ENCODE peak calls at places on chromosome 11, in six cellular contexts. One of them, this sample, is unnamed.

GRCh38 chr11:126188332-126189108 is 22.9 kb downstream of the RPUSD4 start:
- DNase-seq in neuronal stem cell: no peak
- DNase-seq in sigmoid colon: no peak
- DNase-seq in stimulated activated CD4-positive, alpha-beta T cell treated with anti-CD3 and anti-CD28 coated beads, Interleukin-12 subunit alpha, Interleukin-12 subunit beta, amount 100 ng/mL, for 24 hours: no peak
- DNase-seq in AG09319: no peak
- DNase-seq in activated CD4-positive, alpha-beta T cell treated with anti-CD3 and anti-CD28 coated beads for 4 hours: no peak
- DNase-seq in this sample: no peak

GRCh38 chr11:5547982-5548381 is 358 bp downstream of the OR52H1 start:
- DNase-seq in stimulated activated CD4-positive, alpha-beta T cell treated with anti-CD3 and anti-CD28 coated beads, Interleukin-12 subunit alpha, Interleukin-12 subunit beta, amount 100 ng/mL, for 24 hours: no peak
- DNase-seq in neuronal stem cell: no peak
- DNase-seq in activated CD4-positive, alpha-beta T cell treated with anti-CD3 and anti-CD28 coated beads for 4 hours: no peak
- DNase-seq in AG09319: no peak
- DNase-seq in sigmoid colon: no peak
- DNase-seq in this sample: no peak

GRCh38 chr11:230431-230830 is 5.7 kb downstream of the SIRT3 start:
- DNase-seq in stimulated activated CD4-positive, alpha-beta T cell treated with anti-CD3 and anti-CD28 coated beads, Interleukin-12 subunit alpha, Interleukin-12 subunit beta, amount 100 ng/mL, for 24 hours: no peak
- DNase-seq in neuronal stem cell: no peak
- DNase-seq in AG09319: no peak
- DNase-seq in activated CD4-positive, alpha-beta T cell treated with anti-CD3 and anti-CD28 coated beads for 4 hours: no peak
- DNase-seq in sigmoid colon: peak; percentile 27
- DNase-seq in this sample: no peak

GRCh38 chr11:114036156-114036811 is 23.2 kb upstream of the ZBTB16 start:
- DNase-seq in sigmoid colon: peak; percentile 95
- DNase-seq in AG09319: peak; percentile 2
- DNase-seq in stimulated activated CD4-positive, alpha-beta T cell treated with anti-CD3 and anti-CD28 coated beads, Interleukin-12 subunit alpha, Interleukin-12 subunit beta, amount 100 ng/mL, for 24 hours: peak; percentile 46
- DNase-seq in activated CD4-positive, alpha-beta T cell treated with anti-CD3 and anti-CD28 coated beads for 4 hours: peak; percentile 50
- DNase-seq in neuronal stem cell: peak; percentile 88
- DNase-seq in this sample: peak; percentile 91

GRCh38 chr11:121309688-121310087 is 17.1 kb downstream of the SC5D start:
- DNase-seq in stimulated activated CD4-positive, alpha-beta T cell treated with anti-CD3 and anti-CD28 coated beads, Interleukin-12 subunit alpha, Interleukin-12 subunit beta, amount 100 ng/mL, for 24 hours: no peak
- DNase-seq in neuronal stem cell: no peak
- DNase-seq in activated CD4-positive, alpha-beta T cell treated with anti-CD3 and anti-CD28 coated beads for 4 hours: no peak
- DNase-seq in sigmoid colon: no peak
- DNase-seq in AG09319: no peak
- DNase-seq in this sample: no peak

GRCh38 chr11:125348704-125349635 is 147.1 kb downstream of the FEZ1 start:
- DNase-seq in sigmoid colon: peak; percentile 74
- DNase-seq in stimulated activated CD4-positive, alpha-beta T cell treated with anti-CD3 and anti-CD28 coated beads, Interleukin-12 subunit alpha, Interleukin-12 subunit beta, amount 100 ng/mL, for 24 hours: peak; percentile 38
- DNase-seq in AG09319: no peak
- DNase-seq in activated CD4-positive, alpha-beta T cell treated with anti-CD3 and anti-CD28 coated beads for 4 hours: peak; percentile 24
- DNase-seq in neuronal stem cell: no peak
- DNase-seq in this sample: no peak

GRCh38 chr11:78253797-78254196 is 65.1 kb downstream of the USP35 start:
- DNase-seq in sigmoid colon: no peak
- DNase-seq in activated CD4-positive, alpha-beta T cell treated with anti-CD3 and anti-CD28 coated beads for 4 hours: no peak
- DNase-seq in AG09319: no peak
- DNase-seq in neuronal stem cell: no peak
- DNase-seq in stimulated activated CD4-positive, alpha-beta T cell treated with anti-CD3 and anti-CD28 coated beads, Interleukin-12 subunit alpha, Interleukin-12 subunit beta, amount 100 ng/mL, for 24 hours: no peak
- DNase-seq in this sample: no peak

GRCh38 chr11:65478411-65479183 is 20.2 kb upstream of the MALAT1 start:
- DNase-seq in activated CD4-positive, alpha-beta T cell treated with anti-CD3 and anti-CD28 coated beads for 4 hours: no peak
- DNase-seq in stimulated activated CD4-positive, alpha-beta T cell treated with anti-CD3 and anti-CD28 coated beads, Interleukin-12 subunit alpha, Interleukin-12 subunit beta, amount 100 ng/mL, for 24 hours: no peak
- DNase-seq in neuronal stem cell: no peak
- DNase-seq in AG09319: no peak
- DNase-seq in sigmoid colon: peak; percentile 89
- DNase-seq in this sample: no peak

GRCh38 chr11:92969293-92969633 is 188 bp upstream of the MTNR1B start:
- DNase-seq in sigmoid colon: no peak
- DNase-seq in neuronal stem cell: no peak
- DNase-seq in activated CD4-positive, alpha-beta T cell treated with anti-CD3 and anti-CD28 coated beads for 4 hours: no peak
- DNase-seq in stimulated activated CD4-positive, alpha-beta T cell treated with anti-CD3 and anti-CD28 coated beads, Interleukin-12 subunit alpha, Interleukin-12 subunit beta, amount 100 ng/mL, for 24 hours: no peak
- DNase-seq in AG09319: no peak
- DNase-seq in this sample: no peak

GRCh38 chr11:71129624-71130023 is 122.8 kb downstream of the SHANK2 start:
- DNase-seq in stimulated activated CD4-positive, alpha-beta T cell treated with anti-CD3 and anti-CD28 coated beads, Interleukin-12 subunit alpha, Interleukin-12 subunit beta, amount 100 ng/mL, for 24 hours: no peak
- DNase-seq in neuronal stem cell: no peak
- DNase-seq in AG09319: no peak
- DNase-seq in sigmoid colon: no peak
- DNase-seq in activated CD4-positive, alpha-beta T cell treated with anti-CD3 and anti-CD28 coated beads for 4 hours: no peak
- DNase-seq in this sample: no peak

GRCh38 chr11:111335596-111335995 is 37.2 kb downstream of the POU2AF3 start:
- DNase-seq in activated CD4-positive, alpha-beta T cell treated with anti-CD3 and anti-CD28 coated beads for 4 hours: no peak
- DNase-seq in sigmoid colon: no peak
- DNase-seq in AG09319: peak; percentile 14
- DNase-seq in stimulated activated CD4-positive, alpha-beta T cell treated with anti-CD3 and anti-CD28 coated beads, Interleukin-12 subunit alpha, Interleukin-12 subunit beta, amount 100 ng/mL, for 24 hours: no peak
- DNase-seq in neuronal stem cell: no peak
- DNase-seq in this sample: no peak

GRCh38 chr11:126195119-126195518 is 16.3 kb downstream of the RPUSD4 start:
- DNase-seq in AG09319: no peak
- DNase-seq in sigmoid colon: no peak
- DNase-seq in activated CD4-positive, alpha-beta T cell treated with anti-CD3 and anti-CD28 coated beads for 4 hours: no peak
- DNase-seq in neuronal stem cell: no peak
- DNase-seq in stimulated activated CD4-positive, alpha-beta T cell treated with anti-CD3 and anti-CD28 coated beads, Interleukin-12 subunit alpha, Interleukin-12 subunit beta, amount 100 ng/mL, for 24 hours: no peak
- DNase-seq in this sample: no peak

GRCh38 chr11:67379061-67380058 is 6.0 kb upstream of the CLCF1 start:
- DNase-seq in AG09319: no peak
- DNase-seq in sigmoid colon: no peak
- DNase-seq in stimulated activated CD4-positive, alpha-beta T cell treated with anti-CD3 and anti-CD28 coated beads, Interleukin-12 subunit alpha, Interleukin-12 subunit beta, amount 100 ng/mL, for 24 hours: no peak
- DNase-seq in activated CD4-positive, alpha-beta T cell treated with anti-CD3 and anti-CD28 coated beads for 4 hours: no peak
- DNase-seq in neuronal stem cell: no peak
- DNase-seq in this sample: no peak

GRCh38 chr11:68977781-68978625 is 2.8 kb downstream of the MRGPRD start:
- DNase-seq in sigmoid colon: peak; percentile 55
- DNase-seq in activated CD4-positive, alpha-beta T cell treated with anti-CD3 and anti-CD28 coated beads for 4 hours: no peak
- DNase-seq in stimulated activated CD4-positive, alpha-beta T cell treated with anti-CD3 and anti-CD28 coated beads, Interleukin-12 subunit alpha, Interleukin-12 subunit beta, amount 100 ng/mL, for 24 hours: no peak
- DNase-seq in neuronal stem cell: no peak
- DNase-seq in AG09319: no peak
- DNase-seq in this sample: peak; percentile 51

GRCh38 chr11:66868082-66868725 is 11.3 kb downstream of the LRFN4 start:
- DNase-seq in neuronal stem cell: no peak
- DNase-seq in sigmoid colon: no peak
- DNase-seq in activated CD4-positive, alpha-beta T cell treated with anti-CD3 and anti-CD28 coated beads for 4 hours: no peak
- DNase-seq in stimulated activated CD4-positive, alpha-beta T cell treated with anti-CD3 and anti-CD28 coated beads, Interleukin-12 subunit alpha, Interleukin-12 subunit beta, amount 100 ng/mL, for 24 hours: no peak
- DNase-seq in AG09319: no peak
- DNase-seq in this sample: no peak

GRCh38 chr11:129639300-129639699 is 176.3 kb upstream of the TMEM45B start:
- DNase-seq in sigmoid colon: no peak
- DNase-seq in neuronal stem cell: no peak
- DNase-seq in stimulated activated CD4-positive, alpha-beta T cell treated with anti-CD3 and anti-CD28 coated beads, Interleukin-12 subunit alpha, Interleukin-12 subunit beta, amount 100 ng/mL, for 24 hours: peak; percentile 22
- DNase-seq in activated CD4-positive, alpha-beta T cell treated with anti-CD3 and anti-CD28 coated beads for 4 hours: no peak
- DNase-seq in AG09319: peak; percentile 54
- DNase-seq in this sample: no peak

GRCh38 chr11:93073508-93074280 is 104.2 kb downstream of the MTNR1B start:
- DNase-seq in stimulated activated CD4-positive, alpha-beta T cell treated with anti-CD3 and anti-CD28 coated beads, Interleukin-12 subunit alpha, Interleukin-12 subunit beta, amount 100 ng/mL, for 24 hours: no peak
- DNase-seq in activated CD4-positive, alpha-beta T cell treated with anti-CD3 and anti-CD28 coated beads for 4 hours: no peak
- DNase-seq in sigmoid colon: no peak
- DNase-seq in AG09319: no peak
- DNase-seq in neuronal stem cell: no peak
- DNase-seq in this sample: no peak

GRCh38 chr11:123742334-123742733 is 874 bp upstream of the ZNF202 start:
- DNase-seq in sigmoid colon: no peak
- DNase-seq in neuronal stem cell: peak; percentile 17
- DNase-seq in activated CD4-positive, alpha-beta T cell treated with anti-CD3 and anti-CD28 coated beads for 4 hours: no peak
- DNase-seq in AG09319: no peak
- DNase-seq in stimulated activated CD4-positive, alpha-beta T cell treated with anti-CD3 and anti-CD28 coated beads, Interleukin-12 subunit alpha, Interleukin-12 subunit beta, amount 100 ng/mL, for 24 hours: no peak
- DNase-seq in this sample: no peak

GRCh38 chr11:86341382-86341781 is 33.3 kb upstream of the CCDC81 start:
- DNase-seq in stimulated activated CD4-positive, alpha-beta T cell treated with anti-CD3 and anti-CD28 coated beads, Interleukin-12 subunit alpha, Interleukin-12 subunit beta, amount 100 ng/mL, for 24 hours: no peak
- DNase-seq in sigmoid colon: no peak
- DNase-seq in neuronal stem cell: no peak
- DNase-seq in AG09319: no peak
- DNase-seq in activated CD4-positive, alpha-beta T cell treated with anti-CD3 and anti-CD28 coated beads for 4 hours: no peak
- DNase-seq in this sample: no peak

This sample was measured in cardiac septum.